ENCODE peak calls at places on chromosomes 3 and 15, in eight cellular contexts. V is colonic mucosa; Z is uterus; O is psoas muscle; Q is adrenal gland; J is CD8-positive, alpha-beta T cell; M is endothelial cell of umbilical vein; L is esophagus muscularis mucosa. U is an unnamed sample. For H3K9me3, the result is how much of the 10 kb centered on the place peaks cover.

GRCh38 chr3:69893274-69893673 is 106.3 kb upstream of the SAMMSON start:
- DNase-seq in Q (no peak), V (no peak), M (no peak), L (no peak), Z (no peak), O (no peak), J (no peak), U (no peak)

GRCh38 chr15:64503197-64503596 is 42.8 kb downstream of the ZNF609 start:
- DNase-seq in J (no peak), V (no peak), Q (no peak), M (peak), O (no peak), L (no peak), Z (no peak), U (no peak)

GRCh38 chr3:71063768-71064287 is 519.7 kb downstream of the FOXP1 start:
- DNase-seq in O (no peak), M (no peak), Z (peak), V (peak), L (peak), J (no peak), Q (peak), U (no peak)

GRCh38 chr15:76108021-76108723 is 48.4 kb downstream of the TMEM266 start:
- DNase-seq in O (no peak), L (no peak), Z (no peak), M (no peak), J (no peak), V (no peak), Q (peak), U (no peak)

GRCh38 chr15:59993041-59993750 is 10.9 kb upstream of the FOXB1 start:
- DNase-seq in V (no peak), M (no peak), L (no peak), Q (no peak), J (no peak), O (no peak), Z (no peak), U (no peak)

GRCh38 chr15:47296911-47297310 is 420.4 kb upstream of the SEMA6D start:
- DNase-seq in Z (no peak), M (no peak), Q (no peak), O (no peak), J (no peak), V (no peak), L (no peak), U (no peak)

GRCh38 chr15:92810418-92811138 is 89.5 kb upstream of the CHD2 start:
- DNase-seq in L (no peak), V (peak), Z (peak), Q (peak), O (peak), J (no peak), M (peak), U (peak)

GRCh38 chr3:4771238-4771637 is 208.0 kb upstream of the BHLHE40 start:
- DNase-seq in L (no peak), O (no peak), M (no peak), Q (no peak), V (no peak), Z (no peak), J (no peak), U (no peak)

GRCh38 chr15:45993508-45993907 is 358.7 kb downstream of the SQOR start:
- DNase-seq in Q (no peak), O (no peak), L (no peak), V (no peak), M (peak), Z (no peak), J (no peak), U (no peak)

GRCh38 chr15:95247068-95247984 is 1016.0 kb downstream of the MCTP2 start:
- DNase-seq in Q (no peak), J (no peak), O (no peak), V (no peak), M (peak), Z (no peak), L (no peak), U (no peak)

GRCh38 chr3:50608278-50608677 is 3.3 kb downstream of the CISH start:
- DNase-seq in L (no peak), J (no peak), Z (no peak), Q (no peak), O (no peak), M (no peak), V (no peak), U (no peak)

GRCh38 chr3:193971268-193971751 is 164.6 kb upstream of the HES1 start:
- DNase-seq in J (no peak), V (peak), Z (no peak), Q (no peak), O (no peak), L (no peak), M (no peak), U (no peak)

GRCh38 chr3:39639344-39640236 is 169.8 kb upstream of the MYRIP start:
- DNase-seq in L (no peak), Q (peak), V (no peak), M (peak), J (no peak), O (no peak), Z (no peak), U (no peak)

GRCh38 chr3:146640955-146641867 is 36.1 kb upstream of the PLSCR5 start:
- DNase-seq in Z (no peak), L (no peak), Q (no peak), O (no peak), M (peak), J (no peak), V (no peak), U (no peak)

GRCh38 chr15:88491158-88491557 is 23.6 kb downstream of the MRPS11 start:
- DNase-seq in M (no peak), O (no peak), J (no peak), L (no peak), Z (no peak), Q (no peak), V (peak), U (no peak)

GRCh38 chr15:58260186-58260910 is 122.2 kb downstream of the AQP9 start:
- DNase-seq in Q (no peak), V (no peak), M (no peak), Z (no peak), J (no peak), O (no peak), L (no peak), U (no peak)

GRCh38 chr3:71498053-71498452 is 85.5 kb downstream of the FOXP1 start:
- DNase-seq in Z (no peak), Q (no peak), L (no peak), V (no peak), J (no peak), O (no peak), M (no peak), U (no peak)

GRCh38 chr3:54519493-54519892 is 397.1 kb downstream of the CACNA2D3 start:
- DNase-seq in Z (no peak), M (no peak), J (no peak), V (no peak), O (no peak), Q (no peak), L (no peak), U (no peak)

GRCh38 chr3:151918253-151919029 is 45.0 kb downstream of the SUCNR1 start:
- DNase-seq in J (no peak), V (no peak), M (peak), L (no peak), Z (no peak), Q (no peak), O (no peak), U (no peak)

GRCh38 chr3:152658977-152659376 is 176.0 kb upstream of the P2RY1 start:
- DNase-seq in J (no peak), Q (no peak), O (no peak), L (no peak), M (no peak), V (no peak), Z (no peak), U (no peak)

GRCh38 chr3:138406606-138407005 is 27.8 kb upstream of the ESYT3 start:
- DNase-seq in V (no peak), J (no peak), M (no peak), Z (no peak), O (no peak), Q (no peak), L (no peak), U (no peak)

GRCh38 chr3:96331341-96331740 is 483.1 kb upstream of the EPHA6 start:
- DNase-seq in O (no peak), L (no peak), J (no peak), Q (no peak), Z (no peak), M (peak), V (no peak), U (no peak)

GRCh38 chr3:53030864-53031445 is 14.9 kb downstream of the SFMBT1 start:
- DNase-seq in Q (no peak), Z (no peak), O (no peak), M (no peak), V (peak), L (no peak), J (peak), U (no peak)

GRCh38 chr3:184409331-184409926 is 29.6 kb downstream of the CHRD start:
- DNase-seq in O (no peak), M (no peak), Z (no peak), J (no peak), V (no peak), Q (no peak), L (no peak), U (no peak)

GRCh38 chr3:27728195-27729087 is 6.3 kb upstream of the EOMES start:
- DNase-seq in V (no peak), J (no peak), M (no peak), Q (no peak), O (no peak), L (no peak), Z (no peak), U (no peak)

GRCh38 chr3:27312044-27312668 is 57.0 kb downstream of the NEK10 start:
- DNase-seq in Q (no peak), O (no peak), V (no peak), J (no peak), L (no peak), Z (no peak), M (peak), U (no peak)

GRCh38 chr3:18284716-18285115 is 140.4 kb downstream of the SATB1 start:
- DNase-seq in Q (no peak), O (no peak), J (no peak), M (no peak), Z (no peak), L (no peak), V (no peak), U (no peak)

GRCh38 chr3:157132936-157133335 is 27.0 kb downstream of the CCNL1 start:
- DNase-seq in M (no peak), O (no peak), J (no peak), Z (no peak), L (no peak), V (no peak), Q (no peak), U (no peak)

GRCh38 chr3:51391566-51392300 is 648 bp downstream of the RBM15B start:
- DNase-seq in J (peak), Q (peak), Z (no peak), L (no peak), M (peak), V (no peak), O (peak), U (no peak)

GRCh38 chr3:22089284-22089683 is 338.3 kb upstream of the ZNF385D start:
- DNase-seq in M (peak), Z (no peak), V (no peak), L (no peak), Q (no peak), J (no peak), O (no peak), U (no peak)

GRCh38 chr3:143119974-143120715 is 574 bp downstream of the CHST2 start:
- DNase-seq in M (peak), Z (no peak), O (peak), L (peak), V (peak), J (peak), Q (peak), U (no peak)

GRCh38 chr15:77179541-77179998 is 108.7 kb upstream of the TSPAN3 start:
- DNase-seq in L (no peak), V (no peak), Z (no peak), O (no peak), J (no peak), Q (no peak), M (no peak), U (no peak)

GRCh38 chr3:67000006-67000405 is 1.9 kb downstream of the KBTBD8 start:
- DNase-seq in Q (no peak), Z (no peak), M (no peak), J (no peak), V (no peak), O (no peak), L (no peak), U (no peak)

GRCh38 chr3:57706462-57706861 is 13.6 kb upstream of the DENND6A start:
- DNase-seq in Z (no peak), Q (no peak), L (no peak), M (peak), O (no peak), J (no peak), V (peak), U (no peak)

GRCh38 chr3:30475038-30475808 is 131.2 kb upstream of the TGFBR2 start:
- DNase-seq in Q (no peak), V (no peak), J (no peak), L (no peak), M (no peak), O (no peak), Z (no peak), U (no peak)

GRCh38 chr3:185342458-185343169 is 20.3 kb upstream of the MAP3K13 start:
- DNase-seq in M (no peak), Z (no peak), Q (no peak), V (no peak), O (no peak), J (no peak), L (no peak), U (no peak)

GRCh38 chr15:77983091-77983707 is 94.3 kb downstream of the TBC1D2B start:
- DNase-seq in Z (no peak), L (no peak), V (no peak), Q (no peak), O (no peak), J (no peak), M (no peak), U (no peak)

GRCh38 chr3:116770815-116771450 is 61.4 kb downstream of the TUSC7 start:
- DNase-seq in V (peak), M (peak), Q (peak), Z (peak), J (no peak), O (peak), L (no peak), U (no peak)

GRCh38 chr15:29687204-29687768 is 135.0 kb downstream of the TJP1 start:
- DNase-seq in V (peak), M (no peak), Q (no peak), Z (no peak), J (no peak), L (no peak), O (no peak), U (no peak)

GRCh38 chr3:141547791-141548190 is 61.0 kb downstream of the RASA2 start:
- DNase-seq in J (no peak), V (no peak), Z (no peak), Q (no peak), O (no peak), M (no peak), L (no peak), U (no peak)

GRCh38 chr3:141542989-141543388 is 56.2 kb downstream of the RASA2 start:
- DNase-seq in Q (no peak), M (no peak), O (no peak), J (no peak), Z (no peak), L (no peak), V (no peak), U (no peak)

GRCh38 chr3:141546586-141546985 is 59.8 kb downstream of the RASA2 start:
- DNase-seq in Q (no peak), Z (no peak), V (no peak), O (no peak), L (no peak), M (no peak), J (no peak), U (no peak)

GRCh38 chr3:141542202-141542959 is 55.6 kb downstream of the RASA2 start:
- DNase-seq in O (no peak), V (no peak), L (no peak), J (no peak), Z (no peak), M (no peak), Q (no peak), U (no peak)

GRCh38 chr3:141544697-141545096 is 57.9 kb downstream of the RASA2 start:
- DNase-seq in Z (no peak), M (peak), J (no peak), L (no peak), O (no peak), Q (no peak), V (peak), U (no peak)
- H3K9me3 ChIP-seq in Z (under half), M (under half), J (under half), L (under half), O (under half), Q (under half), V (under half), U (under half)

DNA sequence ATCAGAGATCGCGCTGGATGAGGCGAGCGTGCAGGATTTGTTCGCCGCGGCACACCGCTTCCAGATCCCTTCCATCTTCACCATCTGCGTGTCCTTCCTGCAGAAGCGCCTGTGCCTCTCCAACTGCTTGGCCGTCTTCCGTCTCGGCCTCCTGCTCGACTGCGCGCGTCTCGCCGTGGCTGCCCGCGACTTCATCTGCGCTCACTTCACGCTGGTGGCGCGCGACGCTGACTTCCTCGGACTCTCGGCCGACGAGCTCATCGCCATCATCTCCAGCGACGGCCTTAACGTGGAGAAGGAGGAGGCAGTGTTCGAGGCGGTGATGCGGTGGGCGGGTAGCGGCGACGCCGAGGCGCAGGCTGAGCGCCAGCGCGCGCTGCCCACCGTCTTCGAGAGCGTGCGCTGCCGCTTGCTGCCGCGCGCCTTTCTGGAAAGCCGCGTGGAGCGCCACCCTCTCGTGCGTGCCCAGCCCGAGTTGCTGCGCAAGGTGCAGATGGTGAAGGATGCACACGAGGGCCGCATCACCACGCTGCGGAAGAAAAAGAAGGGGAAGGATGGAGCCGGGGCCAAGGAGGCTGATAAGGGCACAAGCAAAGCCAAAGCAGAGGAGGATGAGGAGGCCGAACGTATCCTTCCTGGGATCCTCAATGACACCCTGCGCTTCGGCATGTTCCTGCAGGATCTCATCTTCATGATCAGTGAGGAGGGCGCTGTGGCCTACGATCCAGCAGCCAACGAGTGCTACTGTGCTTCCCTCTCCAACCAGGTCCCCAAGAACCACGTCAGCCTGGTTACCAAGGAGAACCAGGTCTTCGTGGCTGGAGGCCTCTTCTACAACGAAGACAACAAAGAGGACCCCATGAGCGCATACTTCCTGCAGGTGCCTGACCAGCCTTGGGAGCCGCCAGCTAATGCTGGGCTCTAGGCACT is 819 bp downstream of the KLHL40 start:
- DNase-seq in Z (peak), Q (no peak), V (no peak), L (no peak), J (no peak), O (no peak), M (no peak), U (no peak)
- H3K4me3 ChIP-seq in Z (no peak), Q (no peak), V (no peak), L (peak), J (no peak), O (peak), M (no peak), U (peak)

GRCh38 chr3:100225883-100226282 is 34.9 kb upstream of the TBC1D23 start:
- DNase-seq in J (no peak), O (no peak), Q (no peak), M (no peak), L (peak), Z (no peak), V (no peak), U (no peak)
- TF ChIP-seq CTCF in J (no peak), O (no peak), Q (no peak), M (no peak), L (no peak), Z (no peak), V (no peak), U (no peak)

GRCh38 chr15:26439681-26440080 is 333.2 kb downstream of the GABRB3 start:
- DNase-seq in Q (no peak), V (no peak), L (no peak), M (no peak), Z (no peak), O (no peak), J (no peak), U (no peak)
- H3K9me3 ChIP-seq in Q (under half), V (under half), L (under half), M (under half), Z (under half), O (under half), J (under half), U (under half)

GRCh38 chr3:125140011-125140813 is 72.3 kb downstream of the SLC12A8 start:
- DNase-seq in J (no peak), V (no peak), O (no peak), M (no peak), Z (no peak), Q (peak), L (no peak), U (no peak)

GRCh38 chr3:125141596-125142417 is 70.7 kb downstream of the SLC12A8 start:
- DNase-seq in L (no peak), M (peak), Z (peak), V (peak), Q (peak), O (peak), J (peak), U (no peak)

GRCh38 chr3:125142418-125142778 is 70.2 kb downstream of the SLC12A8 start:
- DNase-seq in V (no peak), J (no peak), Q (no peak), M (no peak), O (no peak), Z (no peak), L (no peak), U (no peak)

GRCh38 chr3:125139386-125139785 is 73.2 kb downstream of the SLC12A8 start:
- DNase-seq in M (no peak), J (no peak), L (no peak), Z (no peak), O (no peak), Q (no peak), V (no peak), U (no peak)

DNA sequence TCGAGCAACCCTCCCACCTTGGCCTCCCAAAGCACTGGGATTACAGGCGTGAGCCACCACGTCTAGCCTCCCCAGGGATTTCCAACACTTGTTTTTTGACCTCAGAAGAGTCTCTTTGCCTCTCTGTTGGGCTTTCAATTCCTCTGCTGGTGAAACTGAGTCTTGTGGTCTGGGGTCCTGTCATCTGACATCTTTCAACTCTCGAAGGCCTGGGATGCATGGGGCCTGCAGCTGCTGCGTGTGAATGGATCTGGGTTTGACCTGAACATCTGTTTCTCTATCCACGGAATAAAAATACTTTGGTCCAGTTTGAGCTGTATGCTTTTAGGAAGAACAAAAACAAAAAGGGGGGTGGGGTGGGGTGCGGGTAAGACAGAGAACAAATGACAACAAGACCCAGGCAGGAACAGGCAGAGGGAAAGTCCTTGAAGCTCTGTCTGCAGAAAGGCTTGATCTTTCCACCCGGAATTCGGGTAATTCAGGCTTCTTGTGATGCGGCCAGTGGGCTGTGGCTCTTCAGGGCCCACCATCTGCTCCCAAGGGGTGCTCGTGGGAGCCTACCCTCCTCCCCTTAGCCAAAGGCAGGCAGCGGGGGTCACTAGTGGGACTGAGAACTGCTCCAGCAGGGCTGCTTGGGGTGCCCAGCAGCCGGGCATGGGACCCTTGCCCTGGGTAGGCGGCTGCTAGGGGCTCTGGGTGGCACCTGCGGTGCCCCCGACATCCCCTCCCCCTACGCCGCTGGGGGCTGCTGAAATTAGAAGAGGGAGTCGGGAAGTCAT is 71.5 kb downstream of the SLC12A8 start:
- DNase-seq in V (no peak), O (no peak), M (no peak), L (no peak), J (no peak), Z (no peak), Q (no peak), U (no peak)
- H3K4me3 ChIP-seq in V (no peak), O (peak), M (no peak), L (peak), J (peak), Z (peak), Q (peak), U (peak)

U was measured in ascending aorta.